ENCODE peak calls at places on chromosome 17, in eight cellular contexts. F, T, J, N, U, O, A and Q are unnamed samples.

GRCh38 chr17:70060415-70060814 is 14.6 kb upstream of the KCNJ16 start:
- DNase-seq in O (peak), F (peak), T (no peak), N (no peak), J (no peak), U (no peak), A (no peak), Q (no peak)

GRCh38 chr17:67137026-67137370 is 92.6 kb downstream of the CACNG1 start:
- DNase-seq in J (no peak), O (no peak), N (no peak), A (no peak), T (no peak), F (peak), U (no peak), Q (no peak)

GRCh38 chr17:74768763-74769114 is 7.4 kb downstream of the NAT9 start:
- DNase-seq in U (no peak), A (no peak), N (no peak), F (no peak), T (no peak), J (no peak), O (peak), Q (no peak)

GRCh38 chr17:64004218-64004770 is 6.1 kb downstream of the PRR29 start:
- DNase-seq in O (no peak), F (no peak), N (no peak), A (peak), T (no peak), U (peak), J (no peak), Q (no peak)

GRCh38 chr17:48640858-48641180 is 14.7 kb upstream of the HOXB9 start:
- DNase-seq in U (no peak), J (no peak), O (no peak), F (no peak), N (no peak), A (no peak), T (no peak), Q (no peak)

GRCh38 chr17:63945851-63946439 is 13.8 kb upstream of the CD79B start:
- DNase-seq in U (peak), T (no peak), O (no peak), J (no peak), A (no peak), F (no peak), N (no peak), Q (no peak)

GRCh38 chr17:55237826-55238196 is 26.9 kb upstream of the HLF start:
- DNase-seq in J (no peak), U (no peak), A (no peak), O (no peak), N (no peak), F (no peak), T (no peak), Q (no peak)

GRCh38 chr17:41546819-41547218 is 18.7 kb upstream of the KRT19 start:
- DNase-seq in N (no peak), J (no peak), A (no peak), U (no peak), O (no peak), F (no peak), T (no peak), Q (no peak)

GRCh38 chr17:50146927-50147640 is 3.4 kb downstream of the PPP1R9B start:
- DNase-seq in O (no peak), N (peak), J (no peak), F (no peak), U (no peak), T (no peak), A (no peak), Q (no peak)

GRCh38 chr17:13462673-13463124 is 139.0 kb downstream of the HS3ST3A1 start:
- DNase-seq in T (no peak), U (no peak), J (no peak), F (no peak), A (no peak), N (no peak), O (no peak), Q (no peak)

GRCh38 chr17:40735016-40735415 is 20.1 kb downstream of the KRT25 start:
- DNase-seq in F (no peak), J (no peak), T (no peak), A (no peak), O (no peak), N (no peak), U (no peak), Q (no peak)

GRCh38 chr17:57549468-57549867 is 195.6 kb downstream of the CCDC182 start:
- DNase-seq in A (no peak), T (no peak), F (no peak), U (no peak), O (no peak), N (no peak), J (no peak), Q (no peak)

GRCh38 chr17:51563961-51564360 is 303.6 kb downstream of the UTP18 start:
- DNase-seq in A (no peak), O (no peak), U (no peak), J (no peak), T (no peak), N (no peak), F (no peak), Q (no peak)

GRCh38 chr17:65987988-65988387 is 203.9 kb downstream of the CEP112 start:
- DNase-seq in O (peak), T (no peak), U (no peak), J (no peak), N (no peak), F (peak), A (peak), Q (peak)

GRCh38 chr17:47719411-47720152 is 13.5 kb upstream of the TBX21 start:
- DNase-seq in F (peak), O (no peak), J (no peak), N (no peak), U (no peak), T (no peak), A (no peak), Q (no peak)

GRCh38 chr17:28746611-28747045 is 2.8 kb downstream of the TRAF4 start:
- DNase-seq in U (peak), J (no peak), N (no peak), T (peak), F (no peak), O (peak), A (peak), Q (peak)

DNA sequence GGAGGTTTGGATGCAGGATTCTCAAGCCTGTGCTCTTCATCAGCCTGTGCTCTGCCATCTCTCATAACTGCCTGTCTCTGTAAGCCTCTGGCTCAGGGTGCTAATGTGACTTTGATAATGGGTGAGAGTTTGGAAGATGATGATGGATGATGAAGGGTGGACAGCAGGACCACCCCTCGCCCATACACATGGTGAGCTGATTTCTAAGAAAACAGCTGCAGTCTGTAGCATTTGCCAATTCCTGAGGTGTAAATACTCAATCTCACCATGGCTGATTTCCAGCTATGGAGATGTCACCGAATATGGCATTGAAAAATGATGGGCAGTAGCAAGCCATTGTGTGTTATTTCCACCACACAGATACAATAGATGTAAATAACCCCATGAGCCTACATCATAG is 74.2 kb downstream of the ARSG start:
- DNase-seq in U (no peak), N (no peak), J (no peak), F (no peak), T (no peak), O (no peak), A (no peak), Q (no peak)
- H3K4me3 ChIP-seq in U (no peak), N (no peak), J (no peak), F (no peak), T (no peak), O (no peak), A (no peak), Q (no peak)

GRCh38 chr17:73669771-73670170 is 25.5 kb upstream of the SDK2 start:
- DNase-seq in O (no peak), J (no peak), A (no peak), F (no peak), T (no peak), N (no peak), U (no peak), Q (no peak)

GRCh38 chr17:73663614-73664013 is 19.4 kb upstream of the SDK2 start:
- DNase-seq in T (peak), A (no peak), J (no peak), N (no peak), F (no peak), O (no peak), U (no peak), Q (no peak)

DNA sequence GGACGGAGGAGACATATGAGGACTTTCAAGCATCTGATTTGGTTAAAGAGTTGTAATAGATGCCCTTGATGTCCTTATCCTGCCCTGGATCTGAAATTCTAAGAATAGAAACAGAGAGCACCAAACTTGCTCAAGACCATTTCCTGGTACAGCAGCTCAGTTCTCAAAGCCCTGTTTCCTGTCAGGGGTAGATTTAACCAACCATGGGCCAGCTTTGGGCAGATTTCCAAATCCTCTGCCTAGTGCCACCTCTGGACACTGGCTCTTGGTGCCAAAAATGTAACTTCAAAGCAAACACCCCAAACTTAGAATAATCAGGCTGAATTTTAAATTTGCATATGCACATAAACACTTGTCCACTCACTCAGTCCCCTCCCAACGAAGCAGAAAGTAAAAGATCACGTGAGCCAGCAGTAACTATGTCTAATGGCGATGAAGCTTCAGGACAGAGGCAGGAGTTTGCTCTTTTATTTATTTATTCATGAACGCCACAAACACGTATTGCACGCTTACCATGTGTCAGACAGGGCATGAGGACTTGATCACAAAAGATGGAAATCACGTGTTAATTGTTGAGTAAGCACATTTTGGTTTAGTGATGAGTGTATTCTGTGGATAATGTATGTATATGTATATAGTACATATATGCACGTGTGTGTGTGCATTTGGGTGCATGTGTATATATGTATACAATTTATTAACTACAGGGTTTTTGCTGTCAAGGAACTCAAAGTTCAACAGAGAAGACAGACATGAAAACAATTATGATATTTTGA is 23.1 kb upstream of the SDK2 start:
- DNase-seq in A (no peak), U (no peak), F (no peak), J (peak), N (no peak), T (peak), O (no peak), Q (no peak)
- H3K4me3 ChIP-seq in A (no peak), U (no peak), F (no peak), J (peak), N (no peak), T (no peak), O (no peak), Q (no peak)

GRCh38 chr17:45130640-45131293 is 1.5 kb downstream of the PLCD3 start:
- DNase-seq in O (no peak), N (no peak), T (no peak), J (no peak), U (no peak), F (no peak), A (no peak), Q (peak)
- H3K4me3 ChIP-seq in O (no peak), N (peak), T (no peak), J (no peak), U (no peak), F (peak), A (peak), Q (peak)

GRCh38 chr17:1532836-1533602 is 16.6 kb upstream of the INPP5K start:
- DNase-seq in T (no peak), J (peak), O (no peak), F (no peak), U (no peak), N (no peak), A (peak), Q (no peak)
- H3K4me3 ChIP-seq in T (no peak), J (no peak), O (no peak), F (no peak), U (no peak), N (no peak), A (no peak), Q (no peak)

GRCh38 chr17:77282524-77283515 is 142.1 kb downstream of the SEC14L1 start:
- DNase-seq in T (peak), N (no peak), F (peak), J (no peak), A (peak), U (no peak), O (no peak), Q (peak)

GRCh38 chr17:77281024-77281903 is 140.5 kb downstream of the SEC14L1 start:
- DNase-seq in A (peak), U (peak), N (no peak), O (peak), J (peak), T (peak), F (peak), Q (peak)

GRCh38 chr17:77280304-77280910 is 139.6 kb downstream of the SEC14L1 start:
- DNase-seq in O (no peak), T (no peak), F (peak), J (peak), U (no peak), A (peak), N (no peak), Q (peak)

GRCh38 chr17:77284023-77284617 is 143.4 kb downstream of the SEC14L1 start:
- DNase-seq in A (no peak), J (no peak), O (no peak), F (no peak), T (no peak), U (no peak), N (no peak), Q (no peak)

DNA sequence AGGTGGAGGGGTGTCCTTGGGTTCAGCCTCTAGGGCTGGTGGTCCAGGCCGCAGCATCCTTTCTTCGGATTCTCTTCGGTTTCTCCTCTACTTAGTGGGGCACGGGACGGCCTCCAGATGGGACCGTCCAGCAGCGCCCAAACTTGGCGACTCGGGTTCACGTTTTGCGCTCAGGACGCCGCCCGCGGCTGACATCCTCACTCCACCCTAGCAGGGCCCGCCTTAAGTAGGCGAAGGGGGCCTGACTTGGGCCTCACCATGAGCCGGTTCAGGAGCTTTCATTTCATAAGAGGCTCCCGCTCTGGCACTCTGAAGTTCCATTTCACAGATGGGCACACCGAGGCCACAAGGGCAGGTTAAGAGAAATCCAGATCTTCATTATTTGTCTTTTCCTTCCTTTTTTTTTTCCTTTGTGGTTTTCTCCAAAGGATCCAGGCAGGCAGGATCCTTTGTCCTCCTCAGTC is 141.2 kb downstream of the SEC14L1 start:
- DNase-seq in F (no peak), U (no peak), O (no peak), T (no peak), J (no peak), A (peak), N (no peak), Q (peak)
- H3K4me3 ChIP-seq in F (peak), U (peak), O (peak), T (peak), J (peak), A (peak), N (peak), Q (peak)